ENCODE peak calls at places on chromosome 1, in five cellular contexts. Y is KBM-7, E is left cardiac atrium, B is WERI-Rb-1, L is islet precursor cell. I is an unnamed sample.
A peak's percentile ranks its signal among the peaks of the same experiment; 100 is the strongest.

GRCh38 chr1:3514404-3514803 is 59.9 kb downstream of the ARHGEF16 start:
- DNase-seq in B (no peak), Y (no peak), L (no peak), E (no peak), I (no peak)

GRCh38 chr1:206738370-206739366 is 31.9 kb upstream of the IL19 start:
- DNase-seq in E (no peak), Y (peak; percentile 19), L (peak; percentile 80), B (peak; percentile 53), I (peak; percentile 66)

GRCh38 chr1:51969038-51969705 is 21.3 kb downstream of the RAB3B start:
- DNase-seq in E (no peak), L (no peak), B (no peak), Y (no peak), I (no peak)

GRCh38 chr1:117093091-117093534 is 28.4 kb downstream of the TRIM45 start:
- DNase-seq in L (peak; percentile 93), Y (no peak), E (peak; percentile 61), B (no peak), I (no peak)

GRCh38 chr1:33397994-33398393 is 32.9 kb downstream of the PHC2 start:
- DNase-seq in B (no peak), Y (no peak), L (no peak), E (no peak), I (no peak)

GRCh38 chr1:109383087-109383779 is 14.5 kb downstream of the SORT1 start:
- DNase-seq in L (peak; percentile 61), E (no peak), Y (no peak), B (no peak), I (no peak)

GRCh38 chr1:42960693-42961559 is 2.3 kb upstream of the SLC2A1 start:
- DNase-seq in L (no peak), Y (peak; percentile 45), B (no peak), E (no peak), I (no peak)

GRCh38 chr1:84488107-84488506 is 9.0 kb downstream of the RPF1 start:
- DNase-seq in B (no peak), E (no peak), Y (no peak), L (no peak), I (no peak)

GRCh38 chr1:199843856-199844255 is 183.7 kb upstream of the NR5A2 start:
- DNase-seq in B (no peak), E (no peak), L (no peak), Y (no peak), I (peak; percentile 53)

GRCh38 chr1:102434421-102434820 is 437.7 kb upstream of the OLFM3 start:
- DNase-seq in L (peak; percentile 53), B (peak; percentile 14), E (no peak), Y (peak; percentile 47), I (peak; percentile 68)

I was measured in OCI-M1.